ENCODE peak calls at places on chromosomes 3 and 15, in four cellular contexts. P is GM12878, U is H1, H is HepG2. S is an unnamed sample.

GRCh38 chr3:196141866-196142673 is 60.2 kb upstream of the TFRC start:
- DNase-seq in P (no peak), U (no peak), H (no peak), S (no peak)

GRCh38 chr3:38002291-38002876 is 11.8 kb downstream of the VILL start:
- DNase-seq in P (no peak), U (no peak), H (no peak), S (no peak)

GRCh38 chr3:54053201-54053600 is 69.2 kb upstream of the CACNA2D3 start:
- DNase-seq in P (no peak), U (no peak), H (no peak), S (no peak)

GRCh38 chr3:178002113-178002512 is 534.1 kb upstream of the KCNMB2 start:
- DNase-seq in P (no peak), U (no peak), H (no peak), S (no peak)

GRCh38 chr15:73051402-73051810 is 857 bp upstream of the NEO1 start:
- DNase-seq in P (no peak), U (no peak), H (no peak), S (no peak)

GRCh38 chr15:35912196-35912595 is 366.2 kb upstream of the DPH6 start:
- DNase-seq in P (no peak), U (no peak), H (no peak), S (no peak)

GRCh38 chr15:62392411-62392810 is 227.3 kb upstream of the C2CD4B start:
- DNase-seq in P (no peak), U (no peak), H (peak; percentile 75), S (no peak)

GRCh38 chr15:75820206-75820605 is 23.0 kb upstream of the UBE2Q2 start:
- DNase-seq in P (no peak), U (no peak), H (no peak), S (no peak)

GRCh38 chr3:33437556-33438283 is 2.5 kb downstream of the UBP1 start:
- DNase-seq in P (no peak), U (no peak), H (peak; percentile 25), S (no peak)

GRCh38 chr15:98581715-98582114 is 66.6 kb upstream of the IGF1R start:
- DNase-seq in P (no peak), U (no peak), H (no peak), S (no peak)

DNA sequence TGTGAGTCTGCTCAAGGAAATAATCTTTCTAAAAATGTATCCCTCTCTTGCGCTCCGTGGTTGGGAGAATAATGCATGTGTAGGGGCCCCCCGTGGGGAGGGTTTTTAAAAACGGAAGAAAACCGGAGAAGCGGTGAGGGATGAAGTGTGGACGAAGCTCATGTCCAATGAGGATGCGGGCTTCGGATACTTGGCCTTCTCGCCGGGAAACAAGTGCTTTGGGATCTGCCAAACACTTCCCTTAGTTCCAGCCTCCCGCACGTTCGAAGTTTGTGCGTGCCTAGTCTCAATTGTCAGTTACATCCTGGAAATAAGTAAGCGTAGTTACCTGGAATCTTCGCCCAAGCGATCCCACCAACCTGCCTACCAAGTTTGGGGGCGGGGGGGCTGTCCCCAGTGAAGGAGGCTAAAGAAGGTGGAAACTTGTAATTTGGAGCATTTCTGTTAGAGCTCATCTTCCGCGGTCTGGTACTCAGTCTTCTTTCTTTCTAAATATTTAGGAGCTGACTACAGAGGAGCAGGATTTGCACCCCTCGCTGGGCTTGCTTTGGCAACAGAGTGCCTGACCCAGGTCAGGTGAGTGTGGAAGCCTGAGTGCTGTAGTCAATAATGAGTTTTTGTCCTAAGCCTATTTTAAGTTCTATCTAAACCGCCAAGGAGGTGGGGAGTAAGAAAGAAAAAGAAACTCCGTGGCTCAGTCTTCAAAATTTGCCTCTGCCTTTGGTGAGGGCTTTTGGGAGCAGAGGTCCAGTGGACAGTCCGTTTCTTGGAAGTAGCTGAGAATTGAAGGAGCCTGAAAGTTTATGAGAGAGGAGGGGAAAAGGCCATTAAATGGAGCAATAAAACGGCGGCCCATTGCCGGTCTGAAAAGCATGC is 1.0 kb downstream of the ITPR1 start:
- DNase-seq in P (no peak), U (no peak), H (no peak), S (no peak)
- TF ChIP-seq SRF in P (no peak), U (no peak), H (no peak), S (no peak)

GRCh38 chr3:48695113-48695753 is 9.5 kb upstream of the NCKIPSD start:
- DNase-seq in P (no peak), U (peak; percentile 82), H (no peak), S (no peak)
- TF ChIP-seq CEBPB in P (no peak), U (no peak), H (no peak), S (no peak)

GRCh38 chr15:89776274-89777072 is at the start of gene MESP2:
- DNase-seq in P (no peak), U (peak; percentile 90), H (peak; percentile 67), S (peak; percentile 50)
- TF ChIP-seq POLR2A in P (no peak), U (no peak), H (no peak), S (no peak)

DNA sequence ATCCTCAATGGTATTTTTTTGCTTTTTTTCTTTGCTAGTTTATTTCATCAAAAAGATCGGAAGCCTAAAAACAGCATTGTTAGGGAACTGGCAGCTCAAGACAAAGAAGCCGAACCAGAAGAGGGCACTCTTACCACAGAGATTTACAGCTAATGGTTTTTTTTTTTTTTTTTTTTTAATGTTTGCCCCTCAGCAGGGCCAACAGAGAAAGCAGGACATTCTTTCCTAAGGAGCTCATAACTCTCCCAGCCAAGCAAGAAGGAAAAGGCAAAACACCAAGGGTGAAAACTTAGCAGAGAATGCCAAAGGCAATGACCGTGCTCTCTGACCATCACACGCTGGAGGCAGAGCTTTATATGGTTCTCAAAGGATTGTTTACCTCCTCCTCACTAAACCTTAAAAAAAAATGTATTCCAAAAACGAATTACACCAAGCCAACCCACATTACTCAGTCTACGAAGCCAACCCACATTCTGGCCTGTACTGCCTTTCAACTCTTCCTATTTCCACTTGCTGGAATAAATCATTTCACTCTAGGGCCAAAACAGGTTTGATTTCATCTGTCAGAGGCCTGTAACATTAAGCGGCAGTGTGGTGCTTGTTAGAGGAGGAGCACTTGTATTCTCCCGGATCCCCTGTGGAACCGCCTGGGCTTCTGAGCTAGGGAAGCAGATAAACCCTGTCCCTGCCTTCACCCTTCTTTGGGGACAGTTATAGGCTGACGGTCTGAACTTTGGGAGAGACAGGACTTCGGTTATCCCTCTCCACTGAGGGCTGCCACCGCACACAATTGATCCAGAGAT is 35.6 kb upstream of the GYG1 start:
- DNase-seq in P (no peak), U (peak; percentile 53), H (peak; percentile 47), S (peak; percentile 48)
- TF ChIP-seq SRF in P (no peak), U (no peak), H (no peak), S (no peak)

GRCh38 chr3:197912770-197913476 is 37.1 kb upstream of the RPL35A start:
- DNase-seq in P (no peak), U (no peak), H (no peak), S (no peak)
- TF ChIP-seq CEBPB in P (no peak), U (no peak), H (no peak), S (no peak)

GRCh38 chr15:57634290-57634689 is 42.6 kb downstream of the MYZAP start:
- DNase-seq in P (no peak), U (no peak), H (no peak), S (no peak)

GRCh38 chr15:57640935-57641682 is 49.4 kb downstream of the MYZAP start:
- DNase-seq in P (no peak), U (no peak), H (peak; percentile 26), S (no peak)

GRCh38 chr15:57637836-57638235 is 46.1 kb downstream of the MYZAP start:
- DNase-seq in P (no peak), U (no peak), H (no peak), S (no peak)

GRCh38 chr15:57635300-57635944 is 43.7 kb downstream of the MYZAP start:
- DNase-seq in P (no peak), U (no peak), H (no peak), S (no peak)

DNA sequence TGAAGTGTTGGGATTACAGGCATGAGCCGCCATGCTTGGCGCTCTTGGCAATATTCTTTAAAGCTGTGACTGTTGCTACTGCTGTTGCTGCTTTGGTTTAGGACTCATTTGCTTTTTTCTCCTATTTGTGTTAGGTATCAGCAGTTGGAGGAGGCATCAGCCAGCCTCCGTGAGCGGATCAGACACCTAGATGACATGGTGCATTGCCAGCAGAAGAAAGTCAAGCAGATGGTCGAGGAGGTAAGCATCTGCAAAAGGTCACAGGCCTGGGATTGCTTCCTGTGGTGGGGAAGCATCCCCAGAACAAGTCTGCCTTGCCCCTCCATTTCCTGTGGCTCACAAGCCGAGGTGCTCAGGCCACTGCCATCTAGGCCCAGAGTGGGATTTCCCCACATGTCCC is 47.6 kb downstream of the MYZAP start:
- DNase-seq in P (no peak), U (no peak), H (no peak), S (no peak)
- TF ChIP-seq POLR2A in P (no peak), U (no peak), H (no peak), S (no peak)

GRCh38 chr3:114827495-114827894 is 319.6 kb downstream of the ZBTB20 start:
- DNase-seq in P (peak; percentile 16), U (no peak), H (peak; percentile 66), S (peak; percentile 60)
- TF ChIP-seq SRF in P (no peak), U (no peak), H (no peak), S (no peak)

GRCh38 chr15:66486887-66487286 is 10.7 kb downstream of the SNAPC5 start:
- DNase-seq in P (no peak), U (no peak), H (no peak), S (no peak)
- TF ChIP-seq CEBPB in P (no peak), U (no peak), H (no peak), S (no peak)